ENCODE peak calls at places on chromosomes 5 and 9, in eight cellular contexts. O, X, Z, T, I, Q, D and G are unnamed samples. For H3K4me1 and H3K27me3, the result is how much of the 10 kb centered on the place peaks cover.

GRCh38 chr9:20781086-20781485 is 97.0 kb downstream of the FOCAD start:
- DNase-seq in O (no peak), T (no peak), Z (no peak), D (no peak), X (no peak), Q (no peak), I (no peak), G (no peak)

GRCh38 chr9:77092536-77092935 is 73.1 kb downstream of the FOXB2 start:
- DNase-seq in Z (no peak), Q (peak), T (no peak), O (no peak), X (no peak), D (no peak), I (peak), G (no peak)

GRCh38 chr5:151195622-151196021 is 28.3 kb downstream of the CCDC69 start:
- DNase-seq in D (no peak), O (no peak), X (no peak), Q (peak), Z (no peak), T (no peak), I (no peak), G (no peak)

GRCh38 chr9:76649894-76650293 is 114.3 kb upstream of the PCA3 start:
- DNase-seq in X (no peak), T (no peak), Q (no peak), D (no peak), Z (no peak), O (no peak), I (no peak), G (no peak)

GRCh38 chr9:127860260-127860659 is 5.8 kb upstream of the ENG start:
- DNase-seq in I (no peak), O (no peak), Z (peak), X (no peak), T (no peak), D (no peak), Q (no peak), G (no peak)

GRCh38 chr5:59999056-59999455 is 105.5 kb upstream of the PDE4D start:
- DNase-seq in D (no peak), Q (no peak), Z (no peak), I (no peak), T (no peak), O (no peak), X (no peak), G (no peak)

GRCh38 chr9:35518212-35518917 is 28.5 kb downstream of the RUSC2 start:
- DNase-seq in I (no peak), X (no peak), Q (peak), T (no peak), D (no peak), O (no peak), Z (no peak), G (no peak)

GRCh38 chr5:132829742-132830435 is 558 bp downstream of the SHROOM1 start:
- DNase-seq in X (no peak), I (peak), D (peak), O (peak), Z (peak), Q (peak), T (peak), G (peak)

GRCh38 chr5:674630-675011 is 18.5 kb downstream of the TPPP start:
- DNase-seq in O (no peak), Z (peak), X (no peak), D (peak), I (no peak), Q (peak), T (no peak), G (no peak)

GRCh38 chr5:1298723-1299510 is 4.0 kb upstream of the TERT start:
- DNase-seq in D (no peak), X (no peak), T (no peak), Z (no peak), O (no peak), Q (no peak), I (no peak), G (no peak)

GRCh38 chr5:122951658-122952057 is 84.9 kb downstream of the PPIC start:
- DNase-seq in Z (no peak), X (no peak), D (no peak), I (no peak), O (no peak), Q (no peak), T (no peak), G (no peak)

GRCh38 chr5:8861764-8862163 is 684.1 kb downstream of the SEMA5A start:
- DNase-seq in T (no peak), I (no peak), Q (no peak), O (no peak), Z (no peak), X (no peak), D (no peak), G (no peak)

GRCh38 chr5:71751422-71751821 is 32.3 kb downstream of the CARTPT start:
- DNase-seq in I (no peak), Q (no peak), O (no peak), Z (no peak), T (no peak), D (no peak), X (no peak), G (no peak)

GRCh38 chr5:38453506-38453905 is 102.9 kb downstream of the LIFR start:
- DNase-seq in O (peak), I (no peak), Z (no peak), X (no peak), D (no peak), Q (no peak), T (no peak), G (peak)

GRCh38 chr5:96031811-96032261 is 70.2 kb upstream of the ELL2 start:
- DNase-seq in O (no peak), I (no peak), T (no peak), Q (peak), Z (no peak), X (no peak), D (no peak), G (no peak)

GRCh38 chr9:113532809-113533190 is 69.3 kb downstream of the RGS3 start:
- DNase-seq in O (no peak), X (no peak), Z (no peak), T (no peak), I (no peak), Q (no peak), D (no peak), G (no peak)

GRCh38 chr5:37043693-37044092 is 167.1 kb downstream of the NIPBL start:
- DNase-seq in Q (peak), I (no peak), T (no peak), Z (no peak), X (peak), O (no peak), D (no peak), G (no peak)

GRCh38 chr5:96675882-96676281 is 13.7 kb downstream of the CAST start:
- DNase-seq in O (no peak), D (no peak), Z (no peak), I (no peak), X (no peak), T (no peak), Q (no peak), G (no peak)

GRCh38 chr5:50969207-50970145 is 303.0 kb downstream of the PARP8 start:
- DNase-seq in Q (peak), X (no peak), T (no peak), O (no peak), Z (no peak), D (no peak), I (no peak), G (no peak)

GRCh38 chr5:145830594-145830993 is 4.5 kb downstream of the PRELID2 start:
- DNase-seq in Q (peak), X (no peak), O (no peak), D (no peak), Z (no peak), I (no peak), T (no peak), G (no peak)

GRCh38 chr9:124371183-124371582 is 44.1 kb downstream of the PSMB7 start:
- DNase-seq in X (no peak), T (no peak), O (no peak), Q (peak), Z (no peak), I (no peak), D (no peak), G (no peak)

GRCh38 chr5:119322312-119322947 is 33.4 kb upstream of the TNFAIP8 start:
- DNase-seq in O (no peak), Q (no peak), X (no peak), D (no peak), T (no peak), I (no peak), Z (no peak), G (no peak)

GRCh38 chr9:72979405-72980100 is 26.7 kb upstream of the ALDH1A1 start:
- DNase-seq in Q (no peak), D (no peak), Z (no peak), X (no peak), I (no peak), T (no peak), O (no peak), G (no peak)

GRCh38 chr5:103800728-103801127 is 238.1 kb upstream of the NUDT12 start:
- DNase-seq in O (no peak), Z (no peak), Q (no peak), T (no peak), X (no peak), D (no peak), I (no peak), G (no peak)

GRCh38 chr9:86405086-86405491 is 50.9 kb upstream of the TUT7 start:
- DNase-seq in I (no peak), O (no peak), T (no peak), Q (no peak), D (no peak), Z (no peak), X (no peak), G (no peak)

GRCh38 chr5:151283120-151283825 is 20.3 kb downstream of the SLC36A3 start:
- DNase-seq in I (no peak), X (no peak), O (no peak), T (no peak), D (no peak), Z (no peak), Q (no peak), G (no peak)

GRCh38 chr5:157328277-157328912 is 62.5 kb downstream of the CYFIP2 start:
- DNase-seq in I (peak), Z (peak), X (no peak), Q (peak), O (peak), T (peak), D (peak), G (peak)

GRCh38 chr5:151477106-151477505 is 29.7 kb downstream of the SLC36A1 start:
- DNase-seq in D (no peak), I (no peak), Z (no peak), T (no peak), X (no peak), O (no peak), Q (peak), G (no peak)

GRCh38 chr5:126369995-126370731 is 53.0 kb upstream of the GRAMD2B start:
- DNase-seq in X (no peak), O (no peak), T (no peak), Q (peak), I (no peak), Z (no peak), D (no peak), G (no peak)

GRCh38 chr5:134175874-134176522 is 752 bp downstream of the SKP1 start:
- DNase-seq in T (no peak), O (peak), I (peak), Q (peak), Z (peak), D (peak), X (no peak), G (peak)

DNA sequence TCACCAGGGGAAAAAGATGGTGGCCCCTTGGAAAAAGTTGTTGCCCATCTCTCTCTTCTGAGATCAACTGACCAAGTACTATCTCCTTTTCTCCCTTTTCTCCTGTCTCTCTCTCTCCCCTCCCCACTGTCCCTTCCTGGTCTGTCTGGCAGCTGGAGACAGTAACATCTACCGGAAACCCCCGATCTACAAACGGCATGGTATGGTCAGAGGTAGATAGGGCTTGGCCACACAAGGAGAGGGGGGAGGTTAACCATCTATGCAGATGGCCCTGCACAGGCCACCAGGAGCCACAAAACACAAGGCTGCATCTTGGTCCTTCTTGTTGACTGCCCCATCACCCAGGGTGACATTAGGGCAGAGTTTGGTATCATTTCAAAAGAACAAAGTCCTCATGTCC is 29.3 kb upstream of the AFAP1L1 start:
- DNase-seq in I (no peak), Z (no peak), O (no peak), D (no peak), X (no peak), T (no peak), Q (no peak), G (no peak)
- H3K4me1 ChIP-seq in I (under half), Z (under half), O (under half), D (under half), X (under half), T (under half), Q (under half), G (under half)

GRCh38 chr5:171624396-171624795 is 161.2 kb upstream of the SMIM23 start:
- DNase-seq in T (no peak), X (no peak), D (no peak), O (no peak), Q (no peak), Z (no peak), I (no peak), G (no peak)

GRCh38 chr5:171625646-171626045 is 160.0 kb upstream of the SMIM23 start:
- DNase-seq in T (no peak), X (no peak), O (no peak), D (no peak), Z (no peak), I (no peak), Q (no peak), G (no peak)

GRCh38 chr5:171622010-171622409 is 163.6 kb upstream of the SMIM23 start:
- DNase-seq in D (no peak), Z (peak), I (no peak), T (no peak), Q (peak), X (no peak), O (no peak), G (no peak)

GRCh38 chr5:171623107-171623506 is 162.5 kb upstream of the SMIM23 start:
- DNase-seq in O (no peak), T (no peak), D (no peak), X (no peak), Z (no peak), Q (no peak), I (no peak), G (no peak)

GRCh38 chr5:171623551-171624097 is 162.0 kb upstream of the SMIM23 start:
- DNase-seq in O (no peak), Q (no peak), X (peak), I (no peak), Z (no peak), T (no peak), D (no peak), G (no peak)
- H3K27me3 ChIP-seq in O (under half), Q (under half), X (under half), I (under half), Z (under half), T (under half), D (under half), G (under half)

DNA sequence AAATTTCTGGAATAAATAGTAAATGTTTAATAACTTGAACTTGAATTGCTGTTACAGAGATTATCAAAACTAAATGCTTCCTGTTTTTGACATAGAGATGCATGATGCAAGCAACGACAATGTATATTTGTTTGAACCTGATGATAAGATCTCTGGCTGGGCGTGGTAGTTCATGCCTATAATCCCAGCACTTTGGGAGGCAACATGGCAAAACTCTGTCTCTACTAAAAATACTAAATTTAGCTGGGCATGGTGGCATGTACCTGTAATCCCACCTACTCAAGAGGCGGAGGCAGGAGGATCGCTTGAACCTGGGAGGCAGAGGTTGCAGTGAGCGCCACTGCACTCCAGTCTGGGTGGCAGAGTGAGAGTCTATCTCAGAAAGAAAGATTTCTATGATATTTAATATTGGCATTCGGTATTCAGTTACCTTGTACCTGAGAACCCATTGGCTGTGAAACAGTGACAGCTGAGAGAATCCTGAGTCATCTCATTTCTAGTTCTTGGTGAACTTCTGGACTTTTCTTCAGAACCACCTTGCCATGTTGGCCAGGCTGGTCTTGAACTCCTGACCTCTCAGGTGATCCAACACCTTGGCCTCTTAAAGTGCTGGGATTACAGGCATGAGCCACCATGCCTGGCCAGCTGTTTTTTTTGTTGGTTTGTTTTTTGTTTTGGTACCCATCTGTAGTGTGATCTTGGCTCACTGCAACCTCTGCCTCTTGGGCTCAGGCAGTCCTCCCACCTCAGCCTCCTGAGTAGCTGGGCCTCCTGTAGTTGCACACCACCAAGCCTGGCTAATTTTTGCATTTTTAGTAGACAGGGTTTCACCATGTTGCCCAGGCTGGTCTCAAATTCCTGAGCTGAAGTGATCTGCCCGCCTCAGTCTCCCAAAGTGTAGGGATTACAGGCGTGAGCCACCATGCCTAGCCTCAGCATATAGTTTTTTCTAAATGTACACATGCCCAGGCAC is 10.0 kb upstream of the FGF18 start:
- DNase-seq in X (no peak), Z (no peak), Q (no peak), O (no peak), I (no peak), T (no peak), D (no peak), G (no peak)
- H3K4me1 ChIP-seq in X (under half), Z (under half), Q (under half), O (under half), I (under half), T (under half), D (under half), G (under half)

DNA sequence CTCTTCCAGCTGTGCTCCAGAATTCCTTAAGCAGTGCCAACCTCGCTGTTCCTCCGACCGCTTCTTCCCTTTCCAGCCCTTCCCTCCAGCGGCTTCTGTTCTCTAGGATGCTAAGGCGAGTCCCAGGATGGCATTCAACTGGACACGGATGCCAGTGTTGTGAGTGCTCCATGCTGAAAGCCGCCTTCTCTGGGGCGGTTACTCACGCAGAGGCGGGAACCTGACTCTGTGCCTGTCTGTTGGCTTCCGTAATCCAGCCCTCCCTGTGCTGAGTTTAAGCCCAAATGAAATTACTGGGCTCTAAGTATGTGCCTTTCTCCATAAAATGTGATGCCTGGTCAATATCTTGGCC is 20.2 kb downstream of the COL5A1 start:
- DNase-seq in Z (no peak), X (no peak), D (peak), O (no peak), Q (peak), I (no peak), T (no peak), G (no peak)
- H3K27me3 ChIP-seq in Z (under half), X (under half), D (under half), O (under half), Q (under half), I (under half), T (under half), G (under half)

GRCh38 chr5:139664727-139665351 is 16.7 kb downstream of the CXXC5 start:
- DNase-seq in I (no peak), T (no peak), Z (no peak), Q (no peak), X (no peak), O (no peak), D (no peak), G (no peak)

GRCh38 chr5:139665626-139666025 is 17.5 kb downstream of the CXXC5 start:
- DNase-seq in X (no peak), D (no peak), O (no peak), Z (no peak), I (no peak), T (peak), Q (no peak), G (no peak)

GRCh38 chr5:139663207-139663606 is 15.1 kb downstream of the CXXC5 start:
- DNase-seq in Z (no peak), D (no peak), Q (no peak), I (no peak), O (no peak), X (no peak), T (no peak), G (no peak)

GRCh38 chr5:139663752-139664151 is 15.6 kb downstream of the CXXC5 start:
- DNase-seq in I (no peak), D (no peak), T (no peak), Z (no peak), X (no peak), Q (no peak), O (no peak), G (no peak)

GRCh38 chr5:139664273-139664693 is 16.1 kb downstream of the CXXC5 start:
- DNase-seq in I (no peak), Q (no peak), O (no peak), Z (no peak), X (no peak), D (peak), T (peak), G (no peak)
- H3K4me1 ChIP-seq in I (under half), Q (half or more), O (under half), Z (half or more), X (under half), D (under half), T (half or more), G (under half)

GRCh38 chr9:83744206-83744605 is 36.4 kb upstream of the UBQLN1 start:
- DNase-seq in X (no peak), Z (no peak), D (no peak), I (no peak), Q (no peak), T (no peak), O (no peak), G (no peak)
- H3K27me3 ChIP-seq in X (under half), Z (under half), D (under half), I (under half), Q (under half), T (under half), O (under half), G (under half)

GRCh38 chr9:90001756-90002155 is 396.9 kb downstream of the GADD45G start:
- DNase-seq in T (no peak), Z (no peak), X (no peak), I (no peak), Q (no peak), O (no peak), D (no peak), G (no peak)

GRCh38 chr9:89999534-90000370 is 394.9 kb downstream of the GADD45G start:
- DNase-seq in D (peak), T (peak), X (no peak), I (no peak), O (no peak), Z (peak), Q (peak), G (peak)

GRCh38 chr9:90002299-90003045 is 397.7 kb downstream of the GADD45G start:
- DNase-seq in Z (no peak), X (no peak), Q (no peak), D (no peak), I (no peak), T (no peak), O (no peak), G (no peak)

GRCh38 chr9:89999176-89999533 is 394.3 kb downstream of the GADD45G start:
- DNase-seq in O (no peak), Q (no peak), D (no peak), Z (no peak), I (no peak), X (no peak), T (peak), G (no peak)

DNA sequence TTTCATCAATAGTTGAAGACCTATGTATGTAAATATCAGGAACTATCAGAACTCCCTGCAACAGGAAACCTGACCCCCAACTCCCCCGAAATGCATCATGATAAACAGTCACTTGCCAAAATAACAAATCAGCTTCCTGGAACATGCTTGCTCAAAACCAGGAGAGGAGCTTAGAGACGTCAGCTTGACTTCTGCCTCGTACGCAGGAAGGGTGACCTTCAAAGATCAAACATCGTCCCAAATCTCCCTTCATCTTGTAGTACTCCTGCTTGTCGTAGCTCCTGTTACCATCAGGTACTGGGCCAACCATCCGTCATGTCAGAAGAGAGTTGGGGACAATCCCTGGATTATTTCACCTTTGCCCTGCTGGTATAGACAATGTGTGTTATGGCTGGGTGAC is 396.1 kb downstream of the GADD45G start:
- DNase-seq in O (no peak), T (no peak), Q (no peak), Z (no peak), X (no peak), I (no peak), D (no peak), G (no peak)
- H3K4me1 ChIP-seq in O (under half), T (under half), Q (under half), Z (under half), X (under half), I (under half), D (under half), G (under half)